ENCODE peak calls at places on chromosome 6, in seven cellular contexts. X is fibroblast of lung; N is stimulated activated CD8-positive, alpha-beta memory T cell treated with anti-CD3 and anti-CD28 coated beads, Interleukin-12 subunit alpha, Interleukin-12 subunit beta, amount 100 ng/mL, for 4 hours; Q is putamen; W is Right ventricle myocardium superior; R is bronchial epithelial cell; T is C1 segment of cervical spinal cord. L is an unnamed sample.

GRCh38 chr6:154399097-154399496 is 42.5 kb upstream of the IPCEF1 start:
- DNase-seq in Q (peak), T (no peak), R (peak), N (no peak), X (peak), W (no peak), L (no peak)

GRCh38 chr6:166258854-166259276 is 49.3 kb downstream of the PRR18 start:
- DNase-seq in W (peak), X (no peak), T (no peak), R (no peak), N (no peak), Q (no peak), L (no peak)

GRCh38 chr6:157430834-157431233 is 49.8 kb downstream of the ZDHHC14 start:
- DNase-seq in T (no peak), N (no peak), Q (no peak), R (no peak), W (no peak), X (no peak), L (no peak)

GRCh38 chr6:86949776-86950175 is 12.4 kb downstream of the HTR1E start:
- DNase-seq in W (no peak), X (no peak), Q (no peak), R (no peak), T (no peak), N (no peak), L (no peak)

GRCh38 chr6:157665172-157665571 is 157.9 kb upstream of the SNX9 start:
- DNase-seq in Q (no peak), W (no peak), T (no peak), X (no peak), N (no peak), R (peak), L (no peak)

GRCh38 chr6:38570750-38571149 is 69.0 kb downstream of the BTBD9 start:
- DNase-seq in X (no peak), Q (peak), N (no peak), R (peak), T (no peak), W (no peak), L (no peak)

GRCh38 chr6:169145991-169146501 is 107.6 kb downstream of the THBS2 start:
- DNase-seq in Q (no peak), X (peak), N (no peak), T (no peak), R (no peak), W (no peak), L (no peak)

GRCh38 chr6:9717568-9717967 is 697.3 kb downstream of the TFAP2A start:
- DNase-seq in R (no peak), W (no peak), X (no peak), T (no peak), N (no peak), Q (no peak), L (no peak)

GRCh38 chr6:32439708-32440214 is at the start of gene HLA-DRA:
- DNase-seq in X (peak), W (no peak), R (peak), N (no peak), Q (peak), T (no peak), L (no peak)

GRCh38 chr6:51959744-51960383 is 127.5 kb downstream of the PKHD1 start:
- DNase-seq in W (peak), N (no peak), R (peak), Q (peak), X (peak), T (no peak), L (peak)

GRCh38 chr6:133991096-133991593 is 38.1 kb downstream of the TBPL1 start:
- DNase-seq in X (peak), R (peak), N (no peak), W (no peak), T (no peak), Q (no peak), L (no peak)

GRCh38 chr6:82570083-82570482 is 206.5 kb downstream of the TPBG start:
- DNase-seq in W (no peak), Q (no peak), T (no peak), N (no peak), X (no peak), R (no peak), L (no peak)

GRCh38 chr6:6635869-6636268 is 47.3 kb downstream of the LY86 start:
- DNase-seq in W (no peak), N (no peak), R (no peak), X (no peak), T (no peak), Q (no peak), L (no peak)

GRCh38 chr6:43901330-43902230 is 131.6 kb downstream of the VEGFA start:
- DNase-seq in W (no peak), N (no peak), Q (no peak), X (no peak), R (no peak), T (no peak), L (peak)

GRCh38 chr6:163324326-163324927 is 90.1 kb upstream of the QKI start:
- DNase-seq in T (no peak), W (no peak), R (no peak), Q (peak), N (no peak), X (peak), L (no peak)

GRCh38 chr6:140001005-140001404 is 626.6 kb upstream of the CITED2 start:
- DNase-seq in Q (no peak), W (no peak), N (no peak), R (no peak), X (no peak), T (no peak), L (no peak)

GRCh38 chr6:27025351-27025750 is 222.2 kb upstream of the PRSS16 start:
- DNase-seq in R (peak), W (no peak), N (no peak), T (no peak), Q (no peak), X (peak), L (no peak)

GRCh38 chr6:81138236-81138635 is 614.2 kb downstream of the TENT5A start:
- DNase-seq in R (no peak), Q (no peak), N (no peak), X (no peak), T (no peak), W (peak), L (peak)

GRCh38 chr6:96939019-96939805 is 14.7 kb downstream of the KLHL32 start:
- DNase-seq in W (no peak), X (peak), R (peak), N (no peak), Q (peak), T (no peak), L (no peak)

GRCh38 chr6:135624402-135625297 is 127.1 kb upstream of the AHI1 start:
- DNase-seq in T (no peak), X (peak), Q (no peak), N (no peak), W (no peak), R (no peak), L (no peak)

GRCh38 chr6:52300489-52300931 is 16.0 kb upstream of the MCM3 start:
- DNase-seq in Q (no peak), X (no peak), W (no peak), T (no peak), N (no peak), R (no peak), L (no peak)

GRCh38 chr6:157236040-157236725 is 87.1 kb downstream of the TMEM242 start:
- DNase-seq in N (no peak), T (no peak), R (no peak), W (peak), X (no peak), Q (no peak), L (no peak)

GRCh38 chr6:44439270-44440045 is 52.0 kb downstream of the CDC5L start:
- DNase-seq in T (no peak), X (peak), W (no peak), R (peak), Q (no peak), N (no peak), L (no peak)

GRCh38 chr6:136410201-136411027 is 120.8 kb upstream of the BCLAF1 start:
- DNase-seq in T (no peak), W (no peak), N (no peak), R (no peak), Q (no peak), X (peak), L (no peak)

GRCh38 chr6:122640377-122640776 is 30.2 kb downstream of the PKIB start:
- DNase-seq in T (no peak), X (no peak), W (no peak), R (peak), Q (no peak), N (no peak), L (no peak)

L was measured in posterior cingulate gyrus.